ENCODE peak calls at places on chromosome 5, in four cellular contexts. One of them, this sample, is unnamed. For H3K4me1, the result is how much of the 10 kb centered on the place peaks cover.

GRCh38 chr5:164300295-164300694 is 794.9 kb downstream of the MAT2B start:
- DNase-seq in A673: no peak
- DNase-seq in hepatocyte: no peak
- DNase-seq in A549: no peak
- DNase-seq in this sample: no peak

GRCh38 chr5:124628721-124629596 is 117.5 kb downstream of the ZNF608 start:
- DNase-seq in A673: no peak
- DNase-seq in hepatocyte: peak
- DNase-seq in A549: peak
- DNase-seq in this sample: peak

GRCh38 chr5:110054240-110054639 is 364.5 kb downstream of the MAN2A1 start:
- DNase-seq in hepatocyte: peak
- DNase-seq in A549: no peak
- DNase-seq in A673: peak
- DNase-seq in this sample: peak

GRCh38 chr5:126837907-126838539 is 61.1 kb downstream of the LMNB1 start:
- DNase-seq in hepatocyte: no peak
- DNase-seq in A549: no peak
- DNase-seq in A673: no peak
- DNase-seq in this sample: no peak

GRCh38 chr5:65102826-65103673 is 334.3 kb downstream of the CWC27 start:
- DNase-seq in hepatocyte: peak
- DNase-seq in A673: peak
- DNase-seq in A549: peak
- DNase-seq in this sample: peak

GRCh38 chr5:87277279-87277835 is 9.7 kb downstream of the RASA1 start:
- DNase-seq in A549: no peak
- DNase-seq in hepatocyte: no peak
- DNase-seq in A673: no peak
- DNase-seq in this sample: no peak

GRCh38 chr5:56815657-56816545 is 552 bp downstream of the MAP3K1 start:
- DNase-seq in A549: peak
- DNase-seq in A673: peak
- DNase-seq in hepatocyte: peak
- DNase-seq in this sample: peak

GRCh38 chr5:150674376-150674821 is 13.3 kb downstream of the MYOZ3 start:
- DNase-seq in A673: no peak
- DNase-seq in A549: no peak
- DNase-seq in hepatocyte: no peak
- DNase-seq in this sample: peak

GRCh38 chr5:68224561-68225187 is 9.1 kb downstream of the PIK3R1 start:
- DNase-seq in A673: no peak
- DNase-seq in A549: no peak
- DNase-seq in hepatocyte: peak
- DNase-seq in this sample: no peak

GRCh38 chr5:125227333-125228075 is 481.1 kb upstream of the ZNF608 start:
- DNase-seq in hepatocyte: peak
- DNase-seq in A673: peak
- DNase-seq in A549: peak
- DNase-seq in this sample: no peak

GRCh38 chr5:4553968-4554367 is 586.2 kb upstream of the ADAMTS16 start:
- DNase-seq in A549: no peak
- DNase-seq in A673: no peak
- DNase-seq in hepatocyte: no peak
- DNase-seq in this sample: no peak

GRCh38 chr5:102018690-102019089 is 277.4 kb downstream of the SLCO4C1 start:
- DNase-seq in A673: no peak
- DNase-seq in A549: no peak
- DNase-seq in hepatocyte: no peak
- DNase-seq in this sample: no peak

GRCh38 chr5:126351138-126351537 is 72.1 kb upstream of the GRAMD2B start:
- DNase-seq in A673: no peak
- DNase-seq in hepatocyte: peak
- DNase-seq in A549: no peak
- DNase-seq in this sample: no peak

GRCh38 chr5:1471240-1471853 is 26.1 kb upstream of the SLC6A3 start:
- DNase-seq in hepatocyte: no peak
- DNase-seq in A673: no peak
- DNase-seq in A549: no peak
- DNase-seq in this sample: no peak

GRCh38 chr5:2740051-2740848 is 11.2 kb downstream of the IRX2 start:
- DNase-seq in A549: no peak
- DNase-seq in hepatocyte: no peak
- DNase-seq in A673: no peak
- DNase-seq in this sample: no peak

GRCh38 chr5:175895701-175896102 is 24.3 kb downstream of the CPLX2 start:
- DNase-seq in A549: no peak
- DNase-seq in hepatocyte: no peak
- DNase-seq in A673: no peak
- DNase-seq in this sample: no peak

GRCh38 chr5:120464627-120465280 is 654 bp downstream of the PRR16 start:
- DNase-seq in hepatocyte: peak
- DNase-seq in A673: no peak
- DNase-seq in A549: no peak
- DNase-seq in this sample: peak

GRCh38 chr5:74953961-74954720 is 88.0 kb upstream of the FAM169A start:
- DNase-seq in A549: no peak
- DNase-seq in hepatocyte: peak
- DNase-seq in A673: no peak
- DNase-seq in this sample: no peak

GRCh38 chr5:140800816-140801493 is at the start of gene PCDHA3:
- DNase-seq in hepatocyte: no peak
- DNase-seq in A673: peak
- DNase-seq in A549: peak
- DNase-seq in this sample: peak

GRCh38 chr5:114355086-114355830 is 6.6 kb upstream of the KCNN2 start:
- DNase-seq in A549: no peak
- DNase-seq in A673: no peak
- DNase-seq in hepatocyte: no peak
- DNase-seq in this sample: no peak

GRCh38 chr5:107577551-107577950 is 93.2 kb downstream of the EFNA5 start:
- DNase-seq in hepatocyte: no peak
- DNase-seq in A549: no peak
- DNase-seq in A673: no peak
- DNase-seq in this sample: no peak

GRCh38 chr5:141192110-141192725 is at the start of gene PCDHB10:
- DNase-seq in A673: peak
- DNase-seq in A549: no peak
- DNase-seq in hepatocyte: peak
- DNase-seq in this sample: no peak

GRCh38 chr5:97838214-97838613 is 655.2 kb upstream of the RIOK2 start:
- DNase-seq in A673: peak
- DNase-seq in hepatocyte: no peak
- DNase-seq in A549: no peak
- DNase-seq in this sample: no peak

GRCh38 chr5:43348964-43349363 is 35.8 kb upstream of the HMGCS1 start:
- DNase-seq in A673: no peak
- DNase-seq in A549: no peak
- DNase-seq in hepatocyte: no peak
- DNase-seq in this sample: no peak

GRCh38 chr5:139682016-139682975 is 34.1 kb downstream of the CXXC5 start:
- DNase-seq in A549: no peak
- DNase-seq in A673: no peak
- DNase-seq in hepatocyte: no peak
- DNase-seq in this sample: no peak

GRCh38 chr5:67998709-67999251 is 216.8 kb upstream of the PIK3R1 start:
- DNase-seq in A673: peak
- DNase-seq in A549: no peak
- DNase-seq in hepatocyte: no peak
- DNase-seq in this sample: peak

GRCh38 chr5:175321927-175322532 is 122.0 kb downstream of the DRD1 start:
- DNase-seq in hepatocyte: peak
- DNase-seq in A549: peak
- DNase-seq in A673: peak
- DNase-seq in this sample: no peak

GRCh38 chr5:176810687-176811501 is 535 bp downstream of the UNC5A start:
- DNase-seq in A549: no peak
- DNase-seq in hepatocyte: no peak
- DNase-seq in A673: no peak
- DNase-seq in this sample: no peak

GRCh38 chr5:141926434-141926833 is 2.8 kb downstream of the DELE1 start:
- DNase-seq in A549: no peak
- DNase-seq in hepatocyte: no peak
- DNase-seq in A673: no peak
- DNase-seq in this sample: no peak

GRCh38 chr5:2776338-2777302 is 25.1 kb upstream of the IRX2 start:
- DNase-seq in A673: no peak
- DNase-seq in hepatocyte: no peak
- DNase-seq in A549: no peak
- DNase-seq in this sample: no peak

GRCh38 chr5:97923496-97923895 is 740.4 kb upstream of the RIOK2 start:
- DNase-seq in A673: no peak
- DNase-seq in A549: no peak
- DNase-seq in hepatocyte: no peak
- DNase-seq in this sample: no peak

GRCh38 chr5:8940934-8941333 is 604.9 kb downstream of the SEMA5A start:
- DNase-seq in A673: no peak
- DNase-seq in hepatocyte: no peak
- DNase-seq in A549: no peak
- DNase-seq in this sample: no peak

GRCh38 chr5:172801184-172801671 is 30.2 kb upstream of the DUSP1 start:
- DNase-seq in hepatocyte: peak
- DNase-seq in A549: no peak
- DNase-seq in A673: no peak
- DNase-seq in this sample: no peak

DNA sequence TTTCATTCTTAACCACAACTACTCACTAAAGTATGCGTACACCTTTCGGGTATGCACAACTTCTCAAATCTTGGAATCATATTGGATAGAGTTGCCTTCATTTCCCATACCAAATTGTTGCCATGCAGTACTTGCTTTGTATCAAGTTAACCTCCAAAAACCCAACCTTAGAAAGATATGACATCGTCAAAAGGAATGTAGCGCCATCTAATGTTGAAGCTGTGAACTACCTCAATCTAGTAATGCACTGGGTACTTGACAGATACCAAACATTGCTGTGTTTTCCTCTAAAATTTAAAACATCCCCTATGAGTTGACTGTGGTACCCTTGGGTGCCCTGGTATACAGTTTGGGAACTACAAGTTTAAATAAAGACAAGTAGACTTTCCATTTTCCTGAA is 318.4 kb downstream of the ARL15 start:
- DNase-seq in A673: peak
- DNase-seq in A549: no peak
- DNase-seq in hepatocyte: no peak
- DNase-seq in this sample: no peak
- TF ChIP-seq CTCF in A673: peak
- TF ChIP-seq CTCF in A549: peak
- TF ChIP-seq CTCF in hepatocyte: no peak
- TF ChIP-seq CTCF in this sample: no peak

GRCh38 chr5:133034064-133034463 is 7.7 kb upstream of the ZCCHC10 start:
- DNase-seq in A673: no peak
- DNase-seq in A549: no peak
- DNase-seq in hepatocyte: no peak
- DNase-seq in this sample: no peak

GRCh38 chr5:133032852-133033742 is 6.7 kb upstream of the ZCCHC10 start:
- DNase-seq in hepatocyte: peak
- DNase-seq in A673: no peak
- DNase-seq in A549: no peak
- DNase-seq in this sample: no peak

GRCh38 chr5:133026664-133027153 is 360 bp upstream of the ZCCHC10 start:
- DNase-seq in A673: no peak
- DNase-seq in hepatocyte: no peak
- DNase-seq in A549: peak
- DNase-seq in this sample: no peak

GRCh38 chr5:133029321-133029720 is 3.0 kb upstream of the ZCCHC10 start:
- DNase-seq in A549: no peak
- DNase-seq in hepatocyte: no peak
- DNase-seq in A673: no peak
- DNase-seq in this sample: no peak

GRCh38 chr5:133030343-133031005 is 4.1 kb upstream of the ZCCHC10 start:
- DNase-seq in A673: no peak
- DNase-seq in hepatocyte: no peak
- DNase-seq in A549: no peak
- DNase-seq in this sample: no peak
- H3K4me1 ChIP-seq in A673: under half
- H3K4me1 ChIP-seq in hepatocyte: under half
- H3K4me1 ChIP-seq in A549: under half
- H3K4me1 ChIP-seq in this sample: under half

GRCh38 chr5:88885043-88885442 is 2.1 kb upstream of the MEF2C start:
- DNase-seq in hepatocyte: no peak
- DNase-seq in A673: no peak
- DNase-seq in A549: no peak
- DNase-seq in this sample: no peak
- H3K27ac ChIP-seq in hepatocyte: no peak
- H3K27ac ChIP-seq in A673: no peak
- H3K27ac ChIP-seq in A549: no peak
- H3K27ac ChIP-seq in this sample: peak

DNA sequence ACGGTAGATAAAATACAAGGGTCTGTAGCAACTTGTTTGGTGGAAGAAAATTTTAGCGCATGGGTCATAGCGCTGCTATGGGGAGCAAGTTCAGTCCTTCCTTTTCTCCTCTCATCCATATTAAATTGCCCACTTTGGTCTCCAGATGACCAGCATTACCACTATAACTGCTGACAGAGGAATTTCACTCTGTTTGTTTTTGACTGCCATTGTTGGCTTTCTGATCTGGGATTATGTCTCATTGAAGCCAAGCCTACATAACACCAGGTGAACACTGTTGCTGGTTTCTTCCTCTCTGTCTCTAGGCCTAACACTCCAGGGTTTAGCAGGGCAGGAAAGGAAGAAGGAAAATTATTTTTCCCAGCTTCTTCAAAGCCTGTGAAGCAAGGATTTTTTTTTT is 6.6 kb upstream of the SUB1 start:
- DNase-seq in A549: no peak
- DNase-seq in hepatocyte: no peak
- DNase-seq in A673: no peak
- DNase-seq in this sample: no peak
- TF ChIP-seq CTCF in A549: no peak
- TF ChIP-seq CTCF in hepatocyte: no peak
- TF ChIP-seq CTCF in A673: no peak
- TF ChIP-seq CTCF in this sample: no peak

GRCh38 chr5:157523976-157524375 is 51.6 kb downstream of the ADAM19 start:
- DNase-seq in A673: no peak
- DNase-seq in hepatocyte: no peak
- DNase-seq in A549: no peak
- DNase-seq in this sample: no peak
- H3K4me1 ChIP-seq in A673: under half
- H3K4me1 ChIP-seq in hepatocyte: under half
- H3K4me1 ChIP-seq in A549: under half
- H3K4me1 ChIP-seq in this sample: under half

GRCh38 chr5:6448141-6448491 is 543 bp upstream of the UBE2QL1 start:
- DNase-seq in A673: no peak
- DNase-seq in A549: no peak
- DNase-seq in hepatocyte: no peak
- DNase-seq in this sample: no peak

GRCh38 chr5:6446626-6447309 is 1.9 kb upstream of the UBE2QL1 start:
- DNase-seq in hepatocyte: no peak
- DNase-seq in A673: no peak
- DNase-seq in A549: no peak
- DNase-seq in this sample: no peak

GRCh38 chr5:6448622-6449464 is at the start of gene UBE2QL1:
- DNase-seq in A549: no peak
- DNase-seq in hepatocyte: peak
- DNase-seq in A673: peak
- DNase-seq in this sample: no peak

GRCh38 chr5:6446042-6446441 is 2.6 kb upstream of the UBE2QL1 start:
- DNase-seq in hepatocyte: no peak
- DNase-seq in A673: no peak
- DNase-seq in A549: no peak
- DNase-seq in this sample: no peak

GRCh38 chr5:6447384-6448140 is 1.1 kb upstream of the UBE2QL1 start:
- DNase-seq in A549: no peak
- DNase-seq in A673: no peak
- DNase-seq in hepatocyte: no peak
- DNase-seq in this sample: no peak
- H3K27ac ChIP-seq in A549: no peak
- H3K27ac ChIP-seq in A673: no peak
- H3K27ac ChIP-seq in hepatocyte: no peak
- H3K27ac ChIP-seq in this sample: no peak

This sample was measured in tibial artery.